ENCODE peak calls at places on chromosome 21, in ten cellular contexts. S is stimulated activated CD4-positive, alpha-beta T cell treated with anti-CD3 and anti-CD28 coated beads, TNF-alpha, amount 100 ng/mL, for 1 hour; U is activated T-cell treated with anti-CD3 and anti-CD28 coated beads for 48 hours; G is CD8-positive, alpha-beta memory T cell; A is activated CD8-positive, alpha-beta memory T cell treated with anti-CD3 and anti-CD28 coated beads for 4 hours; N is pons; K is HS-27A; R is activated naive CD8-positive, alpha-beta T cell treated with anti-CD3 and anti-CD28 coated beads, Interleukin-2, amount 50 U/mL, for 24 hours; D is T follicular helper cell; Z is C1 segment of cervical spinal cord. C is an unnamed sample.

GRCh38 chr21:42544544-42544943 is 30.9 kb downstream of the SLC37A1 start:
- DNase-seq in G (no peak), S (no peak), K (no peak), U (no peak), Z (no peak), A (no peak), R (no peak), N (no peak), D (no peak), C (no peak)

GRCh38 chr21:34367320-34367935 is 3.6 kb downstream of the KCNE2 start:
- DNase-seq in A (no peak), N (peak), D (peak), U (no peak), K (no peak), R (peak), S (no peak), Z (no peak), G (no peak), C (no peak)

GRCh38 chr21:27649746-27650145 is 682.9 kb upstream of the ADAMTS5 start:
- DNase-seq in R (no peak), A (no peak), D (no peak), U (no peak), G (no peak), N (no peak), Z (no peak), K (no peak), S (no peak), C (no peak)

GRCh38 chr21:39845581-39846130 is 21.6 kb upstream of the PCP4 start:
- DNase-seq in G (no peak), R (no peak), Z (no peak), S (no peak), U (no peak), N (no peak), A (no peak), K (no peak), D (no peak), C (no peak)

GRCh38 chr21:45828580-45829565 is 152.7 kb upstream of the COL6A1 start:
- DNase-seq in A (no peak), S (no peak), G (no peak), K (no peak), N (no peak), Z (no peak), U (no peak), D (no peak), R (no peak), C (no peak)

GRCh38 chr21:46191257-46191685 is 7.0 kb upstream of the SPATC1L start:
- DNase-seq in K (no peak), U (no peak), R (no peak), Z (no peak), N (no peak), S (no peak), D (no peak), G (no peak), A (no peak), C (no peak)

GRCh38 chr21:40200962-40201361 is 333.7 kb downstream of the PCP4 start:
- DNase-seq in N (no peak), S (no peak), R (no peak), K (no peak), U (no peak), G (no peak), D (no peak), A (no peak), Z (no peak), C (no peak)

GRCh38 chr21:45317401-45318145 is 29.9 kb upstream of the POFUT2 start:
- DNase-seq in N (peak), G (no peak), A (no peak), K (no peak), S (no peak), R (no peak), U (no peak), Z (no peak), D (no peak), C (no peak)

GRCh38 chr21:29185172-29185571 is 54.7 kb downstream of the MAP3K7CL start:
- DNase-seq in U (no peak), K (no peak), Z (no peak), N (no peak), D (no peak), R (no peak), S (no peak), A (no peak), G (no peak), C (no peak)

GRCh38 chr21:15682977-15683376 is 46.8 kb upstream of the USP25 start:
- DNase-seq in Z (no peak), A (no peak), K (no peak), N (no peak), U (no peak), S (no peak), D (no peak), G (no peak), R (no peak), C (no peak)

GRCh38 chr21:35314896-35315582 is 265.9 kb upstream of the RUNX1 start:
- DNase-seq in R (no peak), G (no peak), Z (no peak), N (no peak), A (no peak), S (no peak), K (no peak), D (no peak), U (no peak), C (no peak)

GRCh38 chr21:29332461-29333354 is 34.0 kb downstream of the BACH1 start:
- DNase-seq in R (no peak), K (no peak), U (no peak), D (no peak), A (no peak), N (no peak), Z (no peak), S (no peak), G (no peak), C (no peak)

GRCh38 chr21:33973268-33973667 is 57.7 kb upstream of the ATP5PO start:
- DNase-seq in N (no peak), R (no peak), S (no peak), K (no peak), Z (no peak), G (no peak), A (no peak), U (no peak), D (no peak), C (no peak)

GRCh38 chr21:42514883-42515228 is 1.2 kb downstream of the SLC37A1 start:
- DNase-seq in G (no peak), K (no peak), A (no peak), N (no peak), S (no peak), Z (no peak), U (no peak), D (no peak), R (no peak), C (no peak)

GRCh38 chr21:43372663-43373386 is 54.1 kb downstream of the SIK1 start:
- DNase-seq in U (no peak), K (no peak), G (no peak), Z (no peak), A (no peak), D (no peak), R (no peak), N (no peak), S (no peak), C (no peak)

GRCh38 chr21:33383056-33383888 is 19.9 kb upstream of the IFNGR2 start:
- DNase-seq in Z (no peak), D (peak), S (peak), G (peak), N (peak), A (peak), U (peak), K (no peak), R (peak), C (peak)

C was measured in central memory CD8-positive, alpha-beta T cell.